ENCODE peak calls at places on chromosomes 4 and X, in six cellular contexts. P is upper lobe of left lung, G is A549, H is HepG2, K is K562, J is GM12878. Z is an unnamed sample.

GRCh38 chr4:1172228-1172851 is at the start of gene SPON2:
- ATAC-seq in P (no peak), G (no peak), H (peak), K (no peak), J (no peak), Z (peak)

GRCh38 chr4:107863850-107864371 is 39.2 kb downstream of the SGMS2 start:
- ATAC-seq in P (no peak), G (peak), H (peak), K (no peak), J (no peak), Z (no peak)

GRCh38 chrX:24173115-24173847 is 23.8 kb downstream of the ZFX start:
- ATAC-seq in P (no peak), G (no peak), H (no peak), K (no peak), J (no peak), Z (no peak)

GRCh38 chr4:55475394-55476243 is 71.1 kb downstream of the CLOCK start:
- ATAC-seq in P (no peak), G (no peak), H (no peak), K (no peak), J (peak), Z (no peak)

GRCh38 chrX:151397741-151398070 is 700 bp downstream of the VMA21 start:
- ATAC-seq in P (peak), G (peak), H (peak), K (peak), J (peak), Z (no peak)

GRCh38 chr4:114028071-114028470 is 48.6 kb upstream of the ARSJ start:
- ATAC-seq in P (no peak), G (no peak), H (no peak), K (no peak), J (no peak), Z (no peak)

GRCh38 chr4:139876328-139876941 is 210.8 kb downstream of the MGST2 start:
- ATAC-seq in P (peak), G (no peak), H (peak), K (no peak), J (no peak), Z (no peak)

GRCh38 chr4:173125216-173125812 is 43.3 kb upstream of the GALNT7 start:
- ATAC-seq in P (no peak), G (no peak), H (no peak), K (no peak), J (no peak), Z (no peak)

GRCh38 chr4:141329174-141329569 is 108.5 kb downstream of the ZNF330 start:
- ATAC-seq in P (no peak), G (peak), H (no peak), K (no peak), J (no peak), Z (peak)

GRCh38 chr4:48906283-48907173 is at the start of gene OCIAD2:
- ATAC-seq in P (peak), G (peak), H (no peak), K (no peak), J (peak), Z (peak)

GRCh38 chr4:129167640-129168260 is 71.8 kb downstream of the C4orf33 start:
- ATAC-seq in P (no peak), G (no peak), H (peak), K (peak), J (no peak), Z (no peak)

GRCh38 chr4:80422727-80423404 is 87.3 kb downstream of the CFAP299 start:
- ATAC-seq in P (no peak), G (no peak), H (no peak), K (peak), J (peak), Z (no peak)

GRCh38 chrX:107571296-107571998 is 56.9 kb upstream of the PRPS1 start:
- ATAC-seq in P (no peak), G (peak), H (no peak), K (no peak), J (peak), Z (no peak)

GRCh38 chrX:153487590-153488071 is 7.1 kb upstream of the BGN start:
- ATAC-seq in P (no peak), G (no peak), H (no peak), K (no peak), J (no peak), Z (no peak)

GRCh38 chrX:40579880-40580536 is 762 bp upstream of the ATP6AP2 start:
- ATAC-seq in P (no peak), G (peak), H (peak), K (peak), J (peak), Z (peak)

GRCh38 chrX:37785569-37785968 is 5.7 kb downstream of the CYBB start:
- ATAC-seq in P (no peak), G (no peak), H (no peak), K (no peak), J (peak), Z (no peak)

GRCh38 chr4:55346851-55347255 is 811 bp downstream of the SRD5A3 start:
- ATAC-seq in P (peak), G (no peak), H (peak), K (peak), J (no peak), Z (peak)

GRCh38 chr4:87014284-87014782 is 79.5 kb downstream of the AFF1 start:
- ATAC-seq in P (no peak), G (no peak), H (no peak), K (no peak), J (no peak), Z (peak)

GRCh38 chr4:48167538-48168263 is 33.7 kb upstream of the TXK start:
- ATAC-seq in P (no peak), G (no peak), H (no peak), K (no peak), J (peak), Z (no peak)

GRCh38 chrX:74923942-74924448 is 1.3 kb downstream of the NEXMIF start:
- ATAC-seq in P (no peak), G (no peak), H (no peak), K (no peak), J (peak), Z (peak)

GRCh38 chr4:10084651-10085320 is 31.8 kb downstream of the WDR1 start:
- ATAC-seq in P (no peak), G (no peak), H (no peak), K (no peak), J (no peak), Z (peak)

GRCh38 chrX:45622042-45622423 is 421.4 kb upstream of the DIPK2B start:
- ATAC-seq in P (no peak), G (no peak), H (no peak), K (no peak), J (peak), Z (no peak)

GRCh38 chr4:20922962-20923361 is 222.7 kb downstream of the PACRGL start:
- ATAC-seq in P (no peak), G (no peak), H (no peak), K (no peak), J (no peak), Z (no peak)

GRCh38 chr4:155820887-155821529 is 45.1 kb downstream of the ASIC5 start:
- ATAC-seq in P (no peak), G (no peak), H (no peak), K (no peak), J (no peak), Z (no peak)

GRCh38 chr4:123433976-123434375 is 37.4 kb downstream of the SPRY1 start:
- ATAC-seq in P (no peak), G (no peak), H (no peak), K (no peak), J (no peak), Z (no peak)

GRCh38 chr4:57099363-57099762 is 10.8 kb downstream of the IGFBP7 start:
- ATAC-seq in P (no peak), G (no peak), H (no peak), K (no peak), J (no peak), Z (no peak)

GRCh38 chr4:57097711-57098110 is 12.5 kb downstream of the IGFBP7 start:
- ATAC-seq in P (no peak), G (no peak), H (no peak), K (no peak), J (no peak), Z (no peak)

GRCh38 chr4:57098415-57098814 is 11.8 kb downstream of the IGFBP7 start:
- ATAC-seq in P (no peak), G (no peak), H (peak), K (no peak), J (no peak), Z (no peak)

GRCh38 chr4:57100979-57101629 is 9.1 kb downstream of the IGFBP7 start:
- ATAC-seq in P (no peak), G (no peak), H (peak), K (no peak), J (no peak), Z (no peak)

GRCh38 chr4:57098945-57099344 is 11.2 kb downstream of the IGFBP7 start:
- ATAC-seq in P (no peak), G (no peak), H (no peak), K (no peak), J (no peak), Z (peak)
- H3K27ac ChIP-seq in P (no peak), G (peak), H (no peak), K (no peak), J (no peak), Z (peak)

GRCh38 chrX:72057844-72058243 is 73.9 kb downstream of the RTL5 start:
- ATAC-seq in P (no peak), G (no peak), H (no peak), K (no peak), J (no peak), Z (no peak)

GRCh38 chrX:72057331-72057730 is 74.4 kb downstream of the RTL5 start:
- ATAC-seq in P (no peak), G (no peak), H (no peak), K (no peak), J (no peak), Z (no peak)

GRCh38 chrX:72052415-72053090 is 79.2 kb downstream of the RTL5 start:
- ATAC-seq in P (no peak), G (no peak), H (no peak), K (no peak), J (no peak), Z (peak)

GRCh38 chrX:72053508-72053907 is 78.2 kb downstream of the RTL5 start:
- ATAC-seq in P (no peak), G (no peak), H (no peak), K (no peak), J (no peak), Z (no peak)

DNA sequence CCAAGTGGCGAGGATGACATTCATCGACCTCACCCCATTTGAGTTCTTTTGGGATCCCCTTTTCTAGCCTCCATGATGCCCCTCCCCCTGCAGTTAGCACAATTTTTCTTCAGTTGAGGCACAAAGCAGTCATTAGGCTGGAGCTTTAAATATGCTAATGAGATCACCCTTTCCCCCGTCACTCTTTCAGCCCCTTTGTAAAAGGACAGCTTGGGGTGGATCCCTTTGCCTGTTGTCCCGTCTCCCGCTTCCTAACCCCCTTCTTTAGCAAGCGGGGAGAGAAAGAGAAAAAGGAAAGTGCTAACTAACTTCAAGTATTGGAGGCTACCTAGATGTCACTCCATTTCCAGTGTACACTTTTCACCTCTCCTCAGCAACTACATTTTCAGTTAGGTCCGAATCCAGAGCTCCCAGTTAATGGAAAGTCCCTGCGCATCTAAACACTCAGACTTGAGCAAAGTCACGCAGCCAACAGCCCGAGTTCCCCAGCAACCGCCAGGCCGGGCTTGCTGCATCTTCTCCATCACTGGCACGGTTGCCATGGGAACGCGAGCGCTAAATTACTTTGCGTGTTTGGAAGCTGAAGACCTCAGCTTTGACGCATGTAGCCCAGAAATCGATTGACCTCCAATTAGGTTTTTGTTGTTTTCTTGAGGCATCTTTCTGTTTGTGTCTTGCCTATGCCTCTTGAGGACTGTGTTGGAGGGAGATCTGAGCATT is 76.8 kb downstream of the RTL5 start:
- ATAC-seq in P (no peak), G (no peak), H (no peak), K (no peak), J (no peak), Z (no peak)
- TF ChIP-seq EP300 in P (no peak), G (no peak), H (no peak), K (no peak), J (no peak), Z (no peak)

GRCh38 chr4:116702949-116703348 is 382.4 kb downstream of the TRAM1L1 start:
- ATAC-seq in P (no peak), G (no peak), H (peak), K (no peak), J (peak), Z (no peak)
- TF ChIP-seq CTCF in P (no peak), G (no peak), H (peak), K (no peak), J (peak), Z (no peak)

GRCh38 chrX:42771836-42772335 is 6.1 kb downstream of the PPP1R2C start:
- ATAC-seq in P (no peak), G (no peak), H (no peak), K (no peak), J (no peak), Z (no peak)
- H3K27ac ChIP-seq in P (no peak), G (no peak), H (no peak), K (no peak), J (no peak), Z (no peak)

GRCh38 chr4:18077808-18078207 is 56.3 kb upstream of the LCORL start:
- ATAC-seq in P (no peak), G (no peak), H (no peak), K (no peak), J (peak), Z (no peak)

GRCh38 chr4:18081708-18082107 is 60.2 kb upstream of the LCORL start:
- ATAC-seq in P (no peak), G (no peak), H (no peak), K (peak), J (no peak), Z (no peak)

GRCh38 chr4:18082254-18082653 is 60.7 kb upstream of the LCORL start:
- ATAC-seq in P (no peak), G (no peak), H (no peak), K (no peak), J (no peak), Z (no peak)
- TF ChIP-seq EP300 in P (no peak), G (no peak), H (no peak), K (no peak), J (no peak), Z (no peak)